ENCODE peak calls at places on chromosomes 4 and X, in five cellular contexts. One of them, this sample, is unnamed.

GRCh38 chrX:118423558-118423957 is 72.1 kb upstream of the DOCK11 start:
- DNase-seq in psoas muscle: no peak
- DNase-seq in transverse colon: no peak
- DNase-seq in astrocyte: no peak
- DNase-seq in fibroblast of lung: no peak
- DNase-seq in this sample: no peak

GRCh38 chrX:40057405-40057804 is 40.4 kb downstream of the BCOR start:
- DNase-seq in psoas muscle: no peak
- DNase-seq in transverse colon: no peak
- DNase-seq in astrocyte: no peak
- DNase-seq in fibroblast of lung: no peak
- DNase-seq in this sample: no peak

GRCh38 chrX:110302975-110303374 is 14.9 kb downstream of the AMMECR1 start:
- DNase-seq in psoas muscle: no peak
- DNase-seq in transverse colon: no peak
- DNase-seq in astrocyte: no peak
- DNase-seq in fibroblast of lung: no peak
- DNase-seq in this sample: no peak

GRCh38 chrX:16882188-16882587 is 12.0 kb upstream of the RBBP7 start:
- DNase-seq in psoas muscle: peak
- DNase-seq in transverse colon: peak
- DNase-seq in astrocyte: no peak
- DNase-seq in fibroblast of lung: peak
- DNase-seq in this sample: no peak

GRCh38 chrX:102712216-102712966 is at the start of gene GPRASP2:
- DNase-seq in psoas muscle: peak
- DNase-seq in transverse colon: peak
- DNase-seq in astrocyte: peak
- DNase-seq in fibroblast of lung: peak
- DNase-seq in this sample: no peak

GRCh38 chrX:70013483-70014222 is 36.1 kb downstream of the AWAT2 start:
- DNase-seq in psoas muscle: no peak
- DNase-seq in transverse colon: no peak
- DNase-seq in astrocyte: no peak
- DNase-seq in fibroblast of lung: no peak
- DNase-seq in this sample: no peak

GRCh38 chrX:139202742-139203410 is 327.7 kb upstream of the F9 start:
- DNase-seq in psoas muscle: no peak
- DNase-seq in transverse colon: no peak
- DNase-seq in astrocyte: no peak
- DNase-seq in fibroblast of lung: no peak
- DNase-seq in this sample: no peak

GRCh38 chrX:68693481-68694410 is 46.3 kb downstream of the STARD8 start:
- DNase-seq in psoas muscle: peak
- DNase-seq in transverse colon: peak
- DNase-seq in astrocyte: peak
- DNase-seq in fibroblast of lung: peak
- DNase-seq in this sample: peak

GRCh38 chr4:151219091-151219490 is 57.9 kb upstream of the PRSS48 start:
- DNase-seq in psoas muscle: no peak
- DNase-seq in transverse colon: no peak
- DNase-seq in astrocyte: no peak
- DNase-seq in fibroblast of lung: no peak
- DNase-seq in this sample: no peak

GRCh38 chr4:3034231-3034630 is 40.1 kb downstream of the HTT-AS start:
- DNase-seq in psoas muscle: no peak
- DNase-seq in transverse colon: no peak
- DNase-seq in astrocyte: no peak
- DNase-seq in fibroblast of lung: no peak
- DNase-seq in this sample: no peak

GRCh38 chr4:147327322-147327721 is 153.6 kb upstream of the EDNRA start:
- DNase-seq in psoas muscle: no peak
- DNase-seq in transverse colon: no peak
- DNase-seq in astrocyte: no peak
- DNase-seq in fibroblast of lung: no peak
- DNase-seq in this sample: no peak

GRCh38 chr4:54581807-54582206 is 76.0 kb upstream of the KIT start:
- DNase-seq in psoas muscle: no peak
- DNase-seq in transverse colon: no peak
- DNase-seq in astrocyte: no peak
- DNase-seq in fibroblast of lung: no peak
- DNase-seq in this sample: no peak

GRCh38 chrX:141341743-141342142 is 99.4 kb upstream of the SPANXC start:
- DNase-seq in psoas muscle: no peak
- DNase-seq in transverse colon: no peak
- DNase-seq in astrocyte: peak
- DNase-seq in fibroblast of lung: no peak
- DNase-seq in this sample: no peak

GRCh38 chrX:141341341-141341740 is 99.0 kb upstream of the SPANXC start:
- DNase-seq in psoas muscle: no peak
- DNase-seq in transverse colon: no peak
- DNase-seq in astrocyte: peak
- DNase-seq in fibroblast of lung: peak
- DNase-seq in this sample: no peak
- H3K27ac ChIP-seq in psoas muscle: no peak
- H3K27ac ChIP-seq in transverse colon: no peak
- H3K27ac ChIP-seq in astrocyte: no peak
- H3K27ac ChIP-seq in fibroblast of lung: peak
- H3K27ac ChIP-seq in this sample: no peak

DNA sequence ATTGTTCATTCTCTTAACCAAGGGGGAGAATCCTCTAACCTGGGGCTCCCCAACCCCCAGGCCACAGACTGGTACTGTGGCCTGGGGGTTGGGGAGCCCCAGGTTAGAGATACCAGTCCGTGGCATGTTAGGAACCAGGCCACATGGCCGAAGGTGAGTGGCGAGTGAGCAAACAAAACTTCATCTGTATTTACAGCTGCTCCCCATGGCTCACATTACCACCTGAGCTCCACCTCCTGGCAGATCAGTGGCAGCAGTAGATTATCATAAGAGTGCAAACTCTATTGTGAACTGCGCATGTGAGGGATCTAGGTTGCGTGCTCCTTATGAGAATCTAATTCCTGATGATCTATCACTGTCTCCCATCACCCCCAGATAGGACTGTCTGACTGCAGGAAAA is 957.2 kb upstream of the PRKX start:
- DNase-seq in psoas muscle: no peak
- DNase-seq in transverse colon: no peak
- DNase-seq in astrocyte: no peak
- DNase-seq in fibroblast of lung: no peak
- DNase-seq in this sample: no peak
- TF ChIP-seq CTCF in psoas muscle: no peak
- TF ChIP-seq CTCF in transverse colon: no peak
- TF ChIP-seq CTCF in astrocyte: no peak
- TF ChIP-seq CTCF in fibroblast of lung: no peak
- TF ChIP-seq CTCF in this sample: no peak

GRCh38 chr4:113186960-113187757 is 137.7 kb downstream of the ANK2 start:
- DNase-seq in psoas muscle: no peak
- DNase-seq in transverse colon: no peak
- DNase-seq in astrocyte: no peak
- DNase-seq in fibroblast of lung: no peak
- DNase-seq in this sample: no peak

GRCh38 chr4:113179091-113179490 is 129.6 kb downstream of the ANK2 start:
- DNase-seq in psoas muscle: no peak
- DNase-seq in transverse colon: no peak
- DNase-seq in astrocyte: no peak
- DNase-seq in fibroblast of lung: no peak
- DNase-seq in this sample: no peak

GRCh38 chr4:113179996-113180395 is 130.5 kb downstream of the ANK2 start:
- DNase-seq in psoas muscle: no peak
- DNase-seq in transverse colon: no peak
- DNase-seq in astrocyte: peak
- DNase-seq in fibroblast of lung: peak
- DNase-seq in this sample: no peak

GRCh38 chr4:113183032-113183573 is 133.7 kb downstream of the ANK2 start:
- DNase-seq in psoas muscle: no peak
- DNase-seq in transverse colon: no peak
- DNase-seq in astrocyte: no peak
- DNase-seq in fibroblast of lung: no peak
- DNase-seq in this sample: no peak

GRCh38 chr4:113181289-113182007 is 132.0 kb downstream of the ANK2 start:
- DNase-seq in psoas muscle: no peak
- DNase-seq in transverse colon: no peak
- DNase-seq in astrocyte: no peak
- DNase-seq in fibroblast of lung: no peak
- DNase-seq in this sample: no peak
- H3K27ac ChIP-seq in psoas muscle: peak
- H3K27ac ChIP-seq in transverse colon: no peak
- H3K27ac ChIP-seq in astrocyte: no peak
- H3K27ac ChIP-seq in fibroblast of lung: no peak
- H3K27ac ChIP-seq in this sample: no peak

GRCh38 chr4:184283659-184284335 is 66.1 kb upstream of the ENPP6 start:
- DNase-seq in psoas muscle: no peak
- DNase-seq in transverse colon: peak
- DNase-seq in astrocyte: no peak
- DNase-seq in fibroblast of lung: no peak
- DNase-seq in this sample: no peak

GRCh38 chr4:184280591-184281071 is 63.0 kb upstream of the ENPP6 start:
- DNase-seq in psoas muscle: no peak
- DNase-seq in transverse colon: peak
- DNase-seq in astrocyte: no peak
- DNase-seq in fibroblast of lung: no peak
- DNase-seq in this sample: no peak

GRCh38 chr4:184281231-184282139 is 63.8 kb upstream of the ENPP6 start:
- DNase-seq in psoas muscle: no peak
- DNase-seq in transverse colon: peak
- DNase-seq in astrocyte: no peak
- DNase-seq in fibroblast of lung: no peak
- DNase-seq in this sample: no peak

GRCh38 chr4:184282895-184283654 is 65.4 kb upstream of the ENPP6 start:
- DNase-seq in psoas muscle: no peak
- DNase-seq in transverse colon: peak
- DNase-seq in astrocyte: no peak
- DNase-seq in fibroblast of lung: no peak
- DNase-seq in this sample: no peak

GRCh38 chr4:184282251-184282713 is 64.6 kb upstream of the ENPP6 start:
- DNase-seq in psoas muscle: no peak
- DNase-seq in transverse colon: peak
- DNase-seq in astrocyte: no peak
- DNase-seq in fibroblast of lung: no peak
- DNase-seq in this sample: no peak
- TF ChIP-seq CTCF in psoas muscle: no peak
- TF ChIP-seq CTCF in transverse colon: peak
- TF ChIP-seq CTCF in astrocyte: no peak
- TF ChIP-seq CTCF in fibroblast of lung: no peak
- TF ChIP-seq CTCF in this sample: no peak

This sample was measured in coronary artery.